ENCODE peak calls at places on chromosomes 5 and 9, in nine cellular contexts. F is CD4-positive, alpha-beta memory T cell; D is GM23248; U is spleen; N is cardiac fibroblast; T is AG04450; K is fibroblast of mammary gland; I is adipocyte; B is SK-N-SH. O is an unnamed sample.

GRCh38 chr5:65395526-65396155 is 86.1 kb downstream of the ADAMTS6 start:
- DNase-seq in F (no peak), D (peak; percentile 40), U (no peak), N (peak; percentile 75), T (no peak), K (peak; percentile 49), I (peak; percentile 28), B (no peak), O (peak; percentile 45)

GRCh38 chr5:133763744-133764143 is 151.4 kb upstream of the FSTL4 start:
- DNase-seq in F (no peak), D (no peak), U (no peak), N (no peak), T (no peak), K (no peak), I (no peak), B (no peak), O (no peak)

GRCh38 chr5:56984445-56984844 is 32.5 kb upstream of the MIER3 start:
- DNase-seq in F (no peak), D (no peak), U (no peak), N (no peak), T (no peak), K (no peak), I (no peak), B (no peak), O (no peak)

GRCh38 chr9:36867241-36867640 is 166.8 kb downstream of the PAX5 start:
- DNase-seq in F (no peak), D (no peak), U (peak; percentile 40), N (no peak), T (no peak), K (no peak), I (no peak), B (no peak), O (no peak)

GRCh38 chr5:61254969-61255555 is 77.0 kb upstream of the ZSWIM6 start:
- DNase-seq in F (no peak), D (no peak), U (no peak), N (no peak), T (no peak), K (no peak), I (no peak), B (peak; percentile 63), O (no peak)

GRCh38 chr9:792331-793260 is 48.9 kb upstream of the DMRT1 start:
- DNase-seq in F (no peak), D (no peak), U (no peak), N (peak; percentile 8), T (no peak), K (peak; percentile 28), I (peak; percentile 80), B (no peak), O (peak; percentile 16)

GRCh38 chr5:146710348-146710747 is 168.2 kb downstream of the PPP2R2B start:
- DNase-seq in F (no peak), D (no peak), U (no peak), N (no peak), T (no peak), K (no peak), I (no peak), B (no peak), O (no peak)

GRCh38 chr5:78720997-78721396 is 72.4 kb upstream of the LHFPL2 start:
- DNase-seq in F (no peak), D (no peak), U (no peak), N (no peak), T (no peak), K (no peak), I (no peak), B (no peak), O (no peak)

GRCh38 chr9:130681769-130682489 is 11.7 kb upstream of the EXOSC2 start:
- DNase-seq in F (no peak), D (no peak), U (no peak), N (no peak), T (no peak), K (no peak), I (no peak), B (no peak), O (no peak)

GRCh38 chr5:154356958-154357357 is 88.8 kb upstream of the SAP30L start:
- DNase-seq in F (no peak), D (no peak), U (no peak), N (no peak), T (no peak), K (no peak), I (no peak), B (no peak), O (no peak)

GRCh38 chr5:84088996-84089395 is 295.7 kb downstream of the EDIL3 start:
- DNase-seq in F (no peak), D (peak; percentile 35), U (no peak), N (peak; percentile 64), T (peak; percentile 7), K (peak; percentile 42), I (peak; percentile 29), B (peak; percentile 22), O (peak; percentile 23)

GRCh38 chr9:34652608-34653007 is 623 bp downstream of the IL11RA start:
- DNase-seq in F (no peak), D (peak; percentile 45), U (no peak), N (no peak), T (no peak), K (peak; percentile 26), I (peak; percentile 40), B (no peak), O (peak; percentile 12)

GRCh38 chr9:34651286-34651685 is 699 bp upstream of the IL11RA start:
- DNase-seq in F (no peak), D (peak; percentile 75), U (no peak), N (peak; percentile 71), T (no peak), K (peak; percentile 72), I (peak; percentile 52), B (no peak), O (peak; percentile 36)

GRCh38 chr9:34650816-34651215 is 1.2 kb upstream of the IL11RA start:
- DNase-seq in F (no peak), D (no peak), U (no peak), N (peak; percentile 25), T (no peak), K (peak; percentile 40), I (peak; percentile 20), B (peak; percentile 88), O (no peak)

GRCh38 chr9:34653131-34653530 is 1.1 kb downstream of the IL11RA start:
- DNase-seq in F (no peak), D (peak; percentile 78), U (no peak), N (peak; percentile 49), T (no peak), K (peak; percentile 41), I (peak; percentile 67), B (peak; percentile 48), O (peak; percentile 77)

DNA sequence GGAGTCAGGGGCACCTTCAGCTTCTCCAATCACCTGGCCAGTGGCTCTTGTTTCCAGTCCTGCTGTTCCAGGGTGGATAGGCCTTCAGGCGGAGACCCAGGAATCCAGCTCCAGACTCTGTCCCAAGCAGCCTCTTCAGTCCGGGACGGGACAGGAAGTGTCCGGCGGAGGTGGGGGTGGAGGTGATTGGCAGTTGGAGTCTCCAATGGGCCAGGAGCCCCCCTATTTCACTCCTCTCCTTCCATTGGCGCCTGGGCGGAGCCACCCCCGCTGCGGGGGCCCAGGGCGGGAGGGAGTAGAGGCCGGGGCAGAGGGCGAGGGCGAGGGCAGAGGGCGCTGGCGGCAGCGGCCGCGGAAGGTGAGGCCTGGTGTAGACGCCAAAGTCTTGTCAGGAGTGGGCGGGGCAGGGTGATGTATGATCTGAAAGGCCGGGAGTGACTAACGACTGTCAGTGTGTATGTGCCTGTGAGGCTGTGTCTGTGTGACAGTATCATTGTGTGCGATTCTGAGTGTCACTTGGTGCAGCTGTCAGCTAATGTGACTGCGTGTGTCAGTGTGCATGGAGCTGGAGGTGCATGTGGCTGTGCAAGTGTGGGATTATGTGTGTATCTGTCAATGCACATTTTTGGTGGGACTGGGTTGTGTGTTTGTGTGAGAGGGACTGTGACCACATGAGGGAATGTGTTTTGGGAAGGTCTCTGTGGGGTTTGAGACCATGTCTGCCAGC is at the start of gene IL11RA:
- DNase-seq in F (no peak), D (peak; percentile 84), U (peak; percentile 83), N (peak; percentile 89), T (no peak), K (peak; percentile 86), I (peak; percentile 90), B (no peak), O (peak; percentile 94)
- H3K4me3 ChIP-seq in F (no peak within 1 kb of the TSS), D (peak within 1 kb of the TSS; percentile 67), U (no peak within 1 kb of the TSS), N (peak within 1 kb of the TSS; percentile 42), T (peak within 1 kb of the TSS; percentile 64), K (peak within 1 kb of the TSS; percentile 54), I (peak within 1 kb of the TSS; percentile 81), B (no peak within 1 kb of the TSS), O (peak within 1 kb of the TSS; percentile 69)

GRCh38 chr9:98370300-98370975 is 115.0 kb upstream of the TBC1D2 start:
- DNase-seq in F (no peak), D (no peak), U (no peak), N (no peak), T (no peak), K (no peak), I (no peak), B (no peak), O (no peak)
- H3K4me3 ChIP-seq in F (no peak overlapping the region), D (no peak overlapping the region), U (no peak overlapping the region), N (no peak overlapping the region), T (no peak overlapping the region), K (no peak overlapping the region), I (no peak overlapping the region), B (no peak overlapping the region), O (no peak overlapping the region)

DNA sequence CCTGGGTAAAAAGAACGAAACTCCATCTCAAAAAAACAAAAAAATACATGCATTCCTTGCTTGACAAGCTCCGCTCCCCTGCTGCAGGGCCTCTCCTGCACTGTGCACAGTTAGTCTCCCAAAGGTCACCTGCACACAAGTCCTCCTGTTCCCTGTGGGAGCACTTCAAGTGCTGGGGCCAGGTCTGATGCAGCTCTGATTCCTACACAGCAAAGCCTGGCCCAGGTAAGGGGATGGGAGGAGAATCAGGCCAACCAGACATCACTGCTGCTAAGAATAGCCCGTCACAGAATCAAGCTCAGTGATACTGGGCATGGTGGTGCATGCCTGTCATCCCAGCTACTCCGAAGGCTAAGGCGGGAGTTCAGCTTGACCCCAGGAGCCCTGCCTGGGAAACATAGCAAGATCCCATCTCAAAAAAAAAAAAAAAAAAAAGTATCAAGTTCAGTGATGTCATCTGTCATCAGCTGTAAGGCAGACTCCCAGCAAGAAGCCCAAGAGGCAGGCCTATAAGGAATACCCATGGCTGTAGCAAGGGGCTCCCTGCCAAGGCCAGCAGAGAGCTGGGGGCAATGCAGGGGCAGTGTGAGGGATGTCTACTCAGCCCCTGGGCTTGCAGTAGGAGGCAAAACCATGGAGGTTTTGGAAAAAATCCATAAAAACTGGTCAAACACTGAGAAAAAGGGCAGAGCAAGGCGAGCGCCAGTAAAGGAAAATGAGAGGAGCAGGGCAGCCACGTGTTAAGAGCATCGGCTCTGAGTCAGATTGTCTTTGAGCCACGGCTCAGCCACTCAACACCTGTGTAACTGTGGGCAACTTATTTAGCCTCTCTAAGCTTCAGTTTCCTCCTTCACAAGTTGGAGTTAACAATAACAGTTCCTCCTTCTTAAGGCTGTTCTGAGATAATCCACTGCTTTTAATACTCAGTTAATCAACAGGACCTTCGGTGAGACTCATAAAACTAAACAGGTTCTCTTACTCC is 3.2 kb downstream of the TPM2 start:
- DNase-seq in F (no peak), D (peak; percentile 78), U (no peak), N (peak; percentile 43), T (no peak), K (peak; percentile 79), I (peak; percentile 42), B (no peak), O (no peak)
- H3K4me3 ChIP-seq in F (no peak overlapping the region), D (peak overlapping the region; percentile 98), U (no peak overlapping the region), N (peak overlapping the region; percentile 73), T (peak overlapping the region; percentile 98), K (peak overlapping the region; percentile 96), I (peak overlapping the region; percentile 89), B (peak overlapping the region; percentile 4), O (peak overlapping the region; percentile 97)

DNA sequence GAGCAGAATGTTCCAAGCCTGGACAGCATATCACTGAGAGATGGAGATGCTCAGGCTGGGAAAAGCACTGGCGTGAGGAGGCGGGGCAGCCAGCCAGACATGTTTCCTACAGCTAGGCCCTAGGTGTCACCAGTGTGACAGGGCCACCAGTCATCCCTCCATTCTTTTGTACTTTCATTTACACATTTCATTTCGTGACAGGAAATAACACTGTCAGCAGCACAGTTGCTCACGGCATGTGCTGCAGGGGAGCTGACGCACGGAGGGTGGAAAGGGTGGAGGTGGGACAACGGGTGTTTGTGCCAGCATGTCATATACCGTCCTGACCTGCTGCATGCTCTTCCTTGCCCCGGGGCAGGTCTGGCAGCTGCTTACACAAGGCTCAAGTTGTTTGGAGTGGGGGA is 14.8 kb upstream of the CEMIP2 start:
- DNase-seq in F (peak; percentile 90), D (no peak), U (peak; percentile 93), N (no peak), T (no peak), K (no peak), I (no peak), B (no peak), O (no peak)
- H3K4me3 ChIP-seq in F (no peak overlapping the region), D (no peak overlapping the region), U (no peak overlapping the region), N (no peak overlapping the region), T (no peak overlapping the region), K (no peak overlapping the region), I (no peak overlapping the region), B (no peak overlapping the region), O (no peak overlapping the region)

O was measured in AG10803.